ENCODE peak calls at places on chromosome 20, in seven cellular contexts. Q is right cardiac atrium, C is dorsolateral prefrontal cortex, X is keratinocyte, Y is ascending aorta, R is IMR-90, H is psoas muscle. V is an unnamed sample.

GRCh38 chr20:32809907-32810306 is 9.8 kb upstream of the MAPRE1 start:
- DNase-seq in H (no peak), R (no peak), Y (no peak), Q (no peak), X (no peak), C (no peak), V (no peak)

GRCh38 chr20:25238319-25239037 is 9.4 kb upstream of the PYGB start:
- DNase-seq in Q (peak; percentile 13), C (no peak), Y (no peak), X (no peak), H (no peak), R (peak; percentile 73), V (no peak)

GRCh38 chr20:34364013-34364382 is 925 bp downstream of the ITCH start:
- DNase-seq in X (no peak), R (peak; percentile 34), Y (no peak), Q (no peak), C (no peak), H (no peak), V (no peak)

GRCh38 chr20:32360333-32360634 is 2.2 kb downstream of the ASXL1 start:
- DNase-seq in H (no peak), Q (no peak), C (no peak), X (no peak), R (no peak), Y (no peak), V (no peak)

GRCh38 chr20:40339661-40340449 is 349.2 kb downstream of the MAFB start:
- DNase-seq in X (no peak), Y (peak; percentile 70), R (no peak), H (peak; percentile 27), C (peak; percentile 41), Q (peak; percentile 70), V (no peak)

GRCh38 chr20:45518282-45518681 is 2.9 kb upstream of the SPINT3 start:
- DNase-seq in Y (no peak), X (peak; percentile 35), Q (no peak), R (no peak), H (no peak), C (no peak), V (no peak)

GRCh38 chr20:48198951-48199431 is 413.7 kb upstream of the SULF2 start:
- DNase-seq in C (no peak), H (no peak), Q (no peak), Y (no peak), X (no peak), R (no peak), V (no peak)

GRCh38 chr20:6588296-6588695 is 179.2 kb upstream of the BMP2 start:
- DNase-seq in R (peak; percentile 47), C (no peak), Q (peak; percentile 58), H (no peak), Y (no peak), X (no peak), V (no peak)

GRCh38 chr20:768426-768978 is at the start of gene SLC52A3:
- DNase-seq in Y (no peak), C (no peak), R (no peak), H (no peak), Q (peak; percentile 57), X (no peak), V (no peak)

DNA sequence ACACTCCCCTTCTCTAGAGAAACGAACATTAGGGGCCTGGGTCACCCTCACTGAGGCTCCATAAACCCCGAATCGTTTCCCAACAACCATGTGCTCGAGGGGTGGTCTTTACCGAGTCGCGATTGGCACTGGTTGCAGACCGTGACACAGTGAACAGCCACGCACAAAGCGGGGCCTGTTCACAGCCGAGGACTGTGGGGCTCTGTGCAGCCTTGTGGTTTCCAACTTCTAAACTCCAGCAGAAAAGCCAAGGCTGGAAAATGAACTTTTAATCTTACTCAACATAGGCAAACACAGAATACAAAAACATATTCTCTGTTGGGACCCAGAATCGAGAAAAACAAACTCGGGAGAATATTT is 19.0 kb downstream of the RRBP1 start:
- DNase-seq in Q (peak; percentile 75), H (no peak), X (no peak), R (no peak), Y (no peak), C (no peak), V (no peak)
- H3K4me3 ChIP-seq in Q (no peak overlapping the region), H (no peak overlapping the region), X (no peak overlapping the region), R (no peak overlapping the region), Y (no peak overlapping the region), C (no peak overlapping the region), V (no peak overlapping the region)

GRCh38 chr20:59299961-59300340 is 460 bp upstream of the EDN3 start:
- DNase-seq in X (no peak), R (no peak), Q (no peak), Y (no peak), C (no peak), H (no peak), V (no peak)
- H3K4me3 ChIP-seq in X (no peak overlapping the region), R (no peak overlapping the region), Q (no peak overlapping the region), Y (no peak overlapping the region), C (peak overlapping the region; percentile 42), H (no peak overlapping the region), V (no peak overlapping the region)

DNA sequence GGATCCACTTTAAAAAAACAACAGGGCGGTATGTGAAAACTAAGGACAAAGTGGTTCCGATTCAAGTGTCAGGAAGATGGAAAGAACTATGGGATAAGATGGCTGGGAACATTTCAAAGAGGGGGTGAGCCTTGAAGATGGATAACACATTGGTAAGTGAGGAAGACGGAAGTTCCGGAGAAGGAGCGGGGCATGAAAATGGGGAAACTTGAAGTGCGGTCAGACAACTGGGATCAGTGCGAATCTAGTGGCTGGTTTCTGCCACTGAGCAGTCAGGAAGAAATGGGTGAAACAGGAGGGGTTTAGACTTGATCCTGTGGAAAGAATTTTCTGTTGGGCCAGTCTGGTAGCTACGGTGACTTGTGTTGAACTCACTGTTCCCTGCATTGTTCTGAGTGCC is 1.2 kb downstream of the NAA20 start:
- DNase-seq in H (no peak), Y (no peak), C (no peak), X (no peak), R (no peak), Q (no peak), V (no peak)
- H3K4me3 ChIP-seq in H (peak overlapping the region; percentile 100), Y (peak overlapping the region; percentile 95), C (peak overlapping the region; percentile 83), X (peak overlapping the region; percentile 96), R (peak overlapping the region; percentile 22), Q (peak overlapping the region; percentile 63), V (peak overlapping the region; percentile 93)

DNA sequence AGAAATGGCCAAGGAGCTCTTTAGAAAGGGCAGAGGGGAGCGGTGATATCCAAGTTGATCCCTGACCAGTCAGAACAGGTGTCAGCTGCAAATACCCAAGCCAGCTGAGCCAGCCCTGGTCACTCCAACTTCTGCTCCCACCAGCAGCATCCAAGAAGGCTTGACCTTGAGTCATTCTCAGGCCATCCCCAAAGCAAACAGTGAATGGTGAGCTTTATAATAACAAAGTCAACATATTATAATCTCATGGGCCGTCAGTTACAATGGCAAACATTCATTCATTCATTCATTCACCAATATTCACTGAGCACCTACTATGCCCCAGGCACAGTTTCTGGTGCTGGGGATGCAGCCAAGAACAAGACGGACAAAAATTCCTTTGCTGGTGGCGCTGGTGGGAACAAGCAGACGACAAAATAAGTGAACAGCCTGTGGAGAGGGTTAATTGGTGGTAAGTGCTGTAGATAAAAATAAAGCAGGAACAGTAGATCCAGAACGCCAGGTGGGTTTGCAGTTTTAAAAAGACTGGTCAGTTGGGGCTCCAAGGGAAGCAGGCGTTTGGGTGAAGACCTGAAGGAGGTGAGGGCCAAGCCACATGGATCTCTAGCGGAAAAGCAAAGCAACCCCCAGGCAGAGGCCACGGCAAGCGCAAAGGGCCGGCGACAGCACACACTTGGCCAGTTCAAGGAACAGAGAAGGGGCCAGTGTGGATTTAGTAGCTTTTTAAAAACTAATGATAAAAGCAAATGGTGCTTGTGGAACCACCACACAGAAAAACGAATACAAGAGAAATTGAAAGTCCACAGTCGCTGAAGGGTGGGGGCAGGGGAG is 131.8 kb upstream of the PTPN1 start:
- DNase-seq in R (peak; percentile 59), H (no peak), X (no peak), Q (no peak), Y (no peak), C (no peak), V (no peak)
- H3K4me3 ChIP-seq in R (no peak overlapping the region), H (peak overlapping the region; percentile 59), X (no peak overlapping the region), Q (peak overlapping the region; percentile 25), Y (no peak overlapping the region), C (no peak overlapping the region), V (no peak overlapping the region)

GRCh38 chr20:44208165-44208564 is 2.4 kb downstream of the OSER1 start:
- DNase-seq in H (no peak), C (no peak), X (no peak), R (no peak), Q (no peak), Y (no peak), V (no peak)
- H3K4me3 ChIP-seq in H (peak overlapping the region; percentile 77), C (peak overlapping the region; percentile 81), X (peak overlapping the region; percentile 96), R (peak overlapping the region; percentile 77), Q (peak overlapping the region; percentile 94), Y (peak overlapping the region; percentile 55), V (peak overlapping the region; percentile 86)

GRCh38 chr20:37915434-37915787 is 12.5 kb downstream of the VSTM2L start:
- DNase-seq in Q (no peak), H (no peak), R (no peak), X (no peak), Y (no peak), C (no peak), V (no peak)
- H3K4me3 ChIP-seq in Q (no peak overlapping the region), H (peak overlapping the region; percentile 13), R (no peak overlapping the region), X (no peak overlapping the region), Y (no peak overlapping the region), C (no peak overlapping the region), V (no peak overlapping the region)